ENCODE peak calls at places on chromosomes 2 and 18, in five cellular contexts. K, S, M, A and P are unnamed samples.

GRCh38 chr2:59233448-59233847 is 992.3 kb upstream of the FANCL start:
- DNase-seq in K (no peak), S (no peak), M (no peak), A (no peak), P (no peak)

GRCh38 chr2:217899231-217900009 is 103.4 kb downstream of the TNS1 start:
- DNase-seq in K (peak; percentile 68), S (peak; percentile 68), M (peak; percentile 71), A (no peak), P (peak; percentile 78)

GRCh38 chr2:224165901-224166319 is 126.8 kb upstream of the SERPINE2 start:
- DNase-seq in K (no peak), S (peak; percentile 33), M (no peak), A (no peak), P (no peak)

GRCh38 chr2:187461294-187462261 is 13.5 kb upstream of the CALCRL start:
- DNase-seq in K (peak; percentile 18), S (no peak), M (peak; percentile 45), A (no peak), P (no peak)

GRCh38 chr18:48455555-48456478 is 46.6 kb upstream of the ZBTB7C start:
- DNase-seq in K (no peak), S (peak; percentile 74), M (no peak), A (no peak), P (no peak)

GRCh38 chr2:11097038-11097720 is 58.1 kb upstream of the SLC66A3 start:
- DNase-seq in K (peak; percentile 62), S (peak; percentile 72), M (no peak), A (no peak), P (no peak)

GRCh38 chr18:23134780-23135678 is at the start of gene CABLES1:
- DNase-seq in K (peak; percentile 67), S (peak; percentile 67), M (peak; percentile 64), A (peak; percentile 31), P (peak; percentile 71)

GRCh38 chr2:64913357-64913869 is 75.8 kb upstream of the SLC1A4 start:
- DNase-seq in K (no peak), S (peak; percentile 48), M (no peak), A (no peak), P (peak; percentile 21)

GRCh38 chr2:443754-444153 is 155.9 kb upstream of the ALKAL2 start:
- DNase-seq in K (no peak), S (no peak), M (no peak), A (no peak), P (peak; percentile 23)

GRCh38 chr2:22124003-22124402 is 1000.2 kb downstream of the TDRD15 start:
- DNase-seq in K (no peak), S (no peak), M (no peak), A (no peak), P (no peak)
- TF ChIP-seq CTCF in K (no peak), S (no peak), M (peak; percentile 48), A (no peak), P (no peak)

GRCh38 chr2:227374158-227374557 is 4.9 kb downstream of the TM4SF20 start:
- DNase-seq in K (no peak), S (peak; percentile 26), M (no peak), A (no peak), P (no peak)

GRCh38 chr2:227378371-227378782 is 729 bp downstream of the TM4SF20 start:
- DNase-seq in K (no peak), S (no peak), M (no peak), A (no peak), P (no peak)

GRCh38 chr2:227379095-227379494 is at the start of gene TM4SF20:
- DNase-seq in K (no peak), S (no peak), M (no peak), A (no peak), P (no peak)

GRCh38 chr2:227376911-227377396 is 2.2 kb downstream of the TM4SF20 start:
- DNase-seq in K (no peak), S (no peak), M (no peak), A (no peak), P (no peak)

DNA sequence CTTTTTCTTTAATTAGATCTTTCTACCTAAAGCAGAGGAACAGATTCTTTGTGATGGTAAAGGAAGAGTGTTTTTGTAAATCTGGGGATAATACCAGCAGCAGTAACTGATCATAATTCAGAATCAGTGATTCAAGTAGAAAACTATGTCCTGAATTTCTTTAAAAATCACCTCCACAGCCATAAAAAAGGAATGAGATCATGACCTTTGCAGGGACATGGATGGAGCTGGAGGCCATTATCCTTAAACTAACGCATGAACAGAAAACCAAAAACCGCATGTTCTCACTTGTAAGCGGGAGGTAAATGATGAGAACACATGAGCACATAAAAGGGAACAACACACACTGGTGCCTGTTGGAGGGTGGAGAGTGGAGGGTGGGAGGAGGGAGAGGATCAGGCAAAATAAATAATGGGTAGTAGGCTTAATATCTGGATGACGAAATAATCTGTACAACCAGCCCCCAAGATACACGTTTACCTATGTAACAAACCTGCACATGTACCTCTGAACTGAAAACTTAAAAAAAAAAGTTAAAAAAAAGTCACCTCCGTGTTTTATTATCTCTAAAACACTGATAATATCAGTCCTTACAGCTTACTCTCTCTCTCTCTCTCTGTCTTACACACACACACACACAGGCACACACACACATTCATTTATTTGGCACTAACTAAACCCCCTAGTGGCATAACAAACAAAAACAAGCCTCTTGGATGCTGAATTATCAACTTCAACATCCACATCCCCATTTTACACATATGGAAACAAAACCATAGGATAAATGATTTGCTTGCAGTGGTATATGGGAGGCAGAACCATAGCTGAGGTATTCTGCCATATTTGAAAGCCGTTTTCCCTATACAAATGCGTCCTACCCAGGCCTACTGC is 1.4 kb downstream of the TM4SF20 start:
- DNase-seq in K (no peak), S (no peak), M (no peak), A (no peak), P (no peak)
- TF ChIP-seq CTCF in K (no peak), S (peak; percentile 42), M (no peak), A (no peak), P (no peak)

GRCh38 chr2:54677476-54678265 is 45.8 kb upstream of the EML6 start:
- DNase-seq in K (no peak), S (no peak), M (no peak), A (no peak), P (no peak)
- TF ChIP-seq CTCF in K (no peak), S (no peak), M (no peak), A (no peak), P (no peak)

GRCh38 chr18:37393945-37394609 is 171.5 kb downstream of the CELF4 start:
- DNase-seq in K (peak; percentile 83), S (no peak), M (peak; percentile 66), A (peak; percentile 28), P (peak; percentile 96)
- TF ChIP-seq CTCF in K (no peak), S (no peak), M (no peak), A (no peak), P (no peak)

DNA sequence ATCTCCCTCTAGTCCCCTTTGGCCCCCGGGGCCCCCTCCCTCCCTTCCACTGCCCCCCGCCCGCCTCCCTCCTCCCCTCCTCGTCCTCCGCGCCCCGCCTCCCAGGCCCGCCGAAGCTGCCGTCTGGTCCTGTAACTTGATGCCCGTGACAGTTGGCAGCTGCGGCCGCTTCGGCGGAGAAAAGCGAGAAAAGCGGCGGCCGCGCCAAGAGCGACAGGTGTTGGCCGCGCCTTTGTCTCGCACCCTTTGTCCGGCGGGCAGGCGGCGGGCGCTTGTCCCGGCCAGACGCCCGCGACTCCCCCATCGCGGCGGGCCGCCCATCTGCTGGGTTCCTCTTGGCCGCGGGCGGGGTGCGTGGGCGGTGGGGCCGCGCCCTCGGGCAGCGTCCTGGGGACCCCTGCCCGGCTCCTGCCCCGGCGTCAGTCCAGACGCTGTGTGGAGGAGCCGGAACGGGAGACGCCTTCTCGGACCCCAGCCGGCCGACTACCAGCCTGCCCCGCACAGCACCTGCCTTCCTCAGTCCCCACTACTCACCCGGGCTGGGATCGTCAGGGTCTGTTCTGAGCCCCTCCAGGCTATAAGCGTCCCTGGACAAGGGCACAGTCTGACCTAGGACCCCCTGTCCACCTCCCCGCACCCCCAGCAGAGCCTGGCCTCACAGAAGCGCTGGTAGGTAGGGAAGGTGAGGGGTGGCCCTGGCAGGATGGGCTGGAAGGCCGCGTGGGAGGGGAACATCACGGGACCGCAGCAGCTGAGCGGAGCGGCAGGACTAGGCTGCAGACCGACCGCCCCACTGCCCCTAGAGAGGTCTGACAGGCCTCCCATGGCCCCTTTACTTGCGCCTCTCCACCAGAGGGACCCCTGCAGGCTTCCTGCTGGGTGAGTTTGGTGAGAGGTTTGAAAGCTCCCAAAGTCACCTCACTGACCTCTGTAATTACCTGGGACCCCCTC is 1.2 kb upstream of the HES6 start:
- DNase-seq in K (peak; percentile 76), S (peak; percentile 70), M (peak; percentile 52), A (peak; percentile 49), P (peak; percentile 85)
- TF ChIP-seq CTCF in K (no peak), S (no peak), M (no peak), A (no peak), P (peak; percentile 11)

DNA sequence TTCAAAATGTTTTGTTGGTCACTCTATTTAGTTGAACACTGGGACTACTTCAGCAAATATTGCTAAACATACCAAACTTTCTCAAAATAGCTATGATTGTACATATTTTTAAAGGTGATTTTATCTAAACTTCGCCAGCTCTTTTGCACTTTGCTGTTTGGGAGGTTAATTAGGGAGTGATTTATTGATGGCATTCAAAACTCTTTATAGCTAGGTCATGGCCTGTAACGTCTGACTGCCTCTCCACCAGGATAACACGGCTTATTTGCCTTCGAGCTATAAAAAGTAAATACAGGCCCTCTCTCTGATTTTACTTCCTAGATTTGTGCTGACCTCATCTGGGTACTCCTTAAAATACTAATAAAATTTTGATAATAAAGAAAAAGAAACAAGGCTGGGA is 931.9 kb downstream of the DCDC2C start:
- DNase-seq in K (no peak), S (no peak), M (no peak), A (no peak), P (no peak)
- TF ChIP-seq CTCF in K (no peak), S (no peak), M (no peak), A (no peak), P (no peak)

GRCh38 chr2:78431241-78431640 is 594.3 kb upstream of the REG3G start:
- DNase-seq in K (no peak), S (no peak), M (peak; percentile 25), A (no peak), P (no peak)
- TF ChIP-seq CTCF in K (no peak), S (peak; percentile 31), M (peak; percentile 16), A (no peak), P (no peak)